ENCODE peak calls at places on chromosomes 7 and 10, in nine cellular contexts. One of them, this sample, is unnamed.

GRCh38 chr7:28919510-28919909 is 38.6 kb downstream of the TRIL start:
- DNase-seq in activated CD8-positive, alpha-beta memory T cell treated with anti-CD3 and anti-CD28 coated beads for 24 hours: no peak
- DNase-seq in fibroblast of the conjunctiva: no peak
- DNase-seq in psoas muscle: no peak
- DNase-seq in NCI-H460: peak
- DNase-seq in BJ: no peak
- DNase-seq in ovary: no peak
- DNase-seq in H7: no peak
- DNase-seq in stimulated activated CD4-positive, alpha-beta T cell treated with anti-CD3 and anti-CD28 coated beads, Interleukin-2, amount 100 ng/mL, for 48 hours: no peak
- DNase-seq in this sample: no peak

GRCh38 chr7:130367088-130367755 is 13.1 kb upstream of the CPA1 start:
- DNase-seq in activated CD8-positive, alpha-beta memory T cell treated with anti-CD3 and anti-CD28 coated beads for 24 hours: peak
- DNase-seq in fibroblast of the conjunctiva: no peak
- DNase-seq in psoas muscle: no peak
- DNase-seq in NCI-H460: no peak
- DNase-seq in BJ: no peak
- DNase-seq in ovary: no peak
- DNase-seq in H7: no peak
- DNase-seq in stimulated activated CD4-positive, alpha-beta T cell treated with anti-CD3 and anti-CD28 coated beads, Interleukin-2, amount 100 ng/mL, for 48 hours: no peak
- DNase-seq in this sample: no peak

GRCh38 chr7:48899932-48900331 is 24.4 kb upstream of the CDC14C start:
- DNase-seq in activated CD8-positive, alpha-beta memory T cell treated with anti-CD3 and anti-CD28 coated beads for 24 hours: no peak
- DNase-seq in fibroblast of the conjunctiva: peak
- DNase-seq in psoas muscle: no peak
- DNase-seq in NCI-H460: no peak
- DNase-seq in BJ: no peak
- DNase-seq in ovary: no peak
- DNase-seq in H7: no peak
- DNase-seq in stimulated activated CD4-positive, alpha-beta T cell treated with anti-CD3 and anti-CD28 coated beads, Interleukin-2, amount 100 ng/mL, for 48 hours: no peak
- DNase-seq in this sample: no peak

GRCh38 chr10:58457761-58458616 is 54.7 kb upstream of the BICC1 start:
- DNase-seq in activated CD8-positive, alpha-beta memory T cell treated with anti-CD3 and anti-CD28 coated beads for 24 hours: no peak
- DNase-seq in fibroblast of the conjunctiva: peak
- DNase-seq in psoas muscle: peak
- DNase-seq in NCI-H460: no peak
- DNase-seq in BJ: peak
- DNase-seq in ovary: peak
- DNase-seq in H7: no peak
- DNase-seq in stimulated activated CD4-positive, alpha-beta T cell treated with anti-CD3 and anti-CD28 coated beads, Interleukin-2, amount 100 ng/mL, for 48 hours: no peak
- DNase-seq in this sample: no peak

GRCh38 chr7:139828880-139829653 is at the start of gene TBXAS1:
- DNase-seq in activated CD8-positive, alpha-beta memory T cell treated with anti-CD3 and anti-CD28 coated beads for 24 hours: peak
- DNase-seq in fibroblast of the conjunctiva: no peak
- DNase-seq in psoas muscle: no peak
- DNase-seq in NCI-H460: no peak
- DNase-seq in BJ: no peak
- DNase-seq in ovary: no peak
- DNase-seq in H7: no peak
- DNase-seq in stimulated activated CD4-positive, alpha-beta T cell treated with anti-CD3 and anti-CD28 coated beads, Interleukin-2, amount 100 ng/mL, for 48 hours: no peak
- DNase-seq in this sample: no peak

GRCh38 chr10:95562326-95562725 is 1.2 kb upstream of the SORBS1 start:
- DNase-seq in activated CD8-positive, alpha-beta memory T cell treated with anti-CD3 and anti-CD28 coated beads for 24 hours: no peak
- DNase-seq in fibroblast of the conjunctiva: no peak
- DNase-seq in psoas muscle: no peak
- DNase-seq in NCI-H460: no peak
- DNase-seq in BJ: no peak
- DNase-seq in ovary: no peak
- DNase-seq in H7: no peak
- DNase-seq in stimulated activated CD4-positive, alpha-beta T cell treated with anti-CD3 and anti-CD28 coated beads, Interleukin-2, amount 100 ng/mL, for 48 hours: no peak
- DNase-seq in this sample: no peak

GRCh38 chr7:117014673-117015133 is 61.4 kb downstream of the ST7 start:
- DNase-seq in activated CD8-positive, alpha-beta memory T cell treated with anti-CD3 and anti-CD28 coated beads for 24 hours: no peak
- DNase-seq in fibroblast of the conjunctiva: peak
- DNase-seq in psoas muscle: peak
- DNase-seq in NCI-H460: peak
- DNase-seq in BJ: no peak
- DNase-seq in ovary: peak
- DNase-seq in H7: no peak
- DNase-seq in stimulated activated CD4-positive, alpha-beta T cell treated with anti-CD3 and anti-CD28 coated beads, Interleukin-2, amount 100 ng/mL, for 48 hours: no peak
- DNase-seq in this sample: no peak

GRCh38 chr10:66941491-66941890 is 15.7 kb downstream of the LRRTM3 start:
- DNase-seq in activated CD8-positive, alpha-beta memory T cell treated with anti-CD3 and anti-CD28 coated beads for 24 hours: no peak
- DNase-seq in fibroblast of the conjunctiva: no peak
- DNase-seq in psoas muscle: no peak
- DNase-seq in NCI-H460: no peak
- DNase-seq in BJ: no peak
- DNase-seq in ovary: peak
- DNase-seq in H7: no peak
- DNase-seq in stimulated activated CD4-positive, alpha-beta T cell treated with anti-CD3 and anti-CD28 coated beads, Interleukin-2, amount 100 ng/mL, for 48 hours: no peak
- DNase-seq in this sample: no peak

GRCh38 chr10:15373199-15373598 is 2.1 kb upstream of the FAM171A1 start:
- DNase-seq in activated CD8-positive, alpha-beta memory T cell treated with anti-CD3 and anti-CD28 coated beads for 24 hours: no peak
- DNase-seq in fibroblast of the conjunctiva: no peak
- DNase-seq in psoas muscle: no peak
- DNase-seq in NCI-H460: no peak
- DNase-seq in BJ: no peak
- DNase-seq in ovary: no peak
- DNase-seq in H7: no peak
- DNase-seq in stimulated activated CD4-positive, alpha-beta T cell treated with anti-CD3 and anti-CD28 coated beads, Interleukin-2, amount 100 ng/mL, for 48 hours: no peak
- DNase-seq in this sample: no peak

GRCh38 chr7:2030475-2031456 is 202.0 kb downstream of the MAD1L1 start:
- DNase-seq in activated CD8-positive, alpha-beta memory T cell treated with anti-CD3 and anti-CD28 coated beads for 24 hours: no peak
- DNase-seq in fibroblast of the conjunctiva: no peak
- DNase-seq in psoas muscle: peak
- DNase-seq in NCI-H460: no peak
- DNase-seq in BJ: no peak
- DNase-seq in ovary: no peak
- DNase-seq in H7: peak
- DNase-seq in stimulated activated CD4-positive, alpha-beta T cell treated with anti-CD3 and anti-CD28 coated beads, Interleukin-2, amount 100 ng/mL, for 48 hours: no peak
- DNase-seq in this sample: no peak

GRCh38 chr7:137667633-137668387 is 179.0 kb downstream of the DGKI start:
- DNase-seq in activated CD8-positive, alpha-beta memory T cell treated with anti-CD3 and anti-CD28 coated beads for 24 hours: no peak
- DNase-seq in fibroblast of the conjunctiva: peak
- DNase-seq in psoas muscle: no peak
- DNase-seq in NCI-H460: peak
- DNase-seq in BJ: peak
- DNase-seq in ovary: no peak
- DNase-seq in H7: no peak
- DNase-seq in stimulated activated CD4-positive, alpha-beta T cell treated with anti-CD3 and anti-CD28 coated beads, Interleukin-2, amount 100 ng/mL, for 48 hours: no peak
- DNase-seq in this sample: peak

GRCh38 chr7:1920266-1920681 is 250.2 kb downstream of the ELFN1 start:
- DNase-seq in activated CD8-positive, alpha-beta memory T cell treated with anti-CD3 and anti-CD28 coated beads for 24 hours: peak
- DNase-seq in fibroblast of the conjunctiva: no peak
- DNase-seq in psoas muscle: no peak
- DNase-seq in NCI-H460: no peak
- DNase-seq in BJ: no peak
- DNase-seq in ovary: no peak
- DNase-seq in H7: no peak
- DNase-seq in stimulated activated CD4-positive, alpha-beta T cell treated with anti-CD3 and anti-CD28 coated beads, Interleukin-2, amount 100 ng/mL, for 48 hours: no peak
- DNase-seq in this sample: no peak

GRCh38 chr10:12902135-12902572 is 99.4 kb downstream of the CCDC3 start:
- DNase-seq in activated CD8-positive, alpha-beta memory T cell treated with anti-CD3 and anti-CD28 coated beads for 24 hours: peak
- DNase-seq in fibroblast of the conjunctiva: peak
- DNase-seq in psoas muscle: no peak
- DNase-seq in NCI-H460: peak
- DNase-seq in BJ: no peak
- DNase-seq in ovary: peak
- DNase-seq in H7: peak
- DNase-seq in stimulated activated CD4-positive, alpha-beta T cell treated with anti-CD3 and anti-CD28 coated beads, Interleukin-2, amount 100 ng/mL, for 48 hours: peak
- DNase-seq in this sample: peak